ENCODE peak calls at places on chromosomes 13 and 19, in seven cellular contexts. Z is HFF-Myc, S is ascending aorta, Q is kidney epithelial cell, E is HAP-1, I is body of pancreas, B is upper lobe of left lung. C is an unnamed sample.

GRCh38 chr19:48997972-48998371 is 4.3 kb downstream of the RUVBL2 start:
- DNase-seq in Z (no peak), E (peak), I (peak), Q (no peak), B (no peak), S (no peak), C (no peak)

GRCh38 chr13:45314822-45315221 is 26.2 kb downstream of the TPT1 start:
- DNase-seq in S (no peak), B (no peak), E (no peak), Q (no peak), I (no peak), Z (no peak), C (peak)

GRCh38 chr19:19488041-19488874 is 27.1 kb downstream of the TSSK6 start:
- DNase-seq in I (peak), E (no peak), B (no peak), Z (no peak), S (no peak), Q (no peak), C (no peak)

GRCh38 chr13:53255795-53256194 is 227.2 kb downstream of the OLFM4 start:
- DNase-seq in B (no peak), Q (no peak), Z (no peak), E (no peak), I (no peak), S (no peak), C (no peak)

GRCh38 chr13:36432106-36432544 is at the start of gene CCNA1:
- DNase-seq in E (peak), Z (no peak), Q (no peak), B (no peak), I (peak), S (no peak), C (no peak)

GRCh38 chr13:114062341-114062740 is 70.1 kb downstream of the RASA3 start:
- DNase-seq in B (no peak), Q (no peak), Z (no peak), E (no peak), S (no peak), I (no peak), C (no peak)

GRCh38 chr19:34676697-34677385 is at the start of gene SCGB2B2:
- DNase-seq in E (no peak), I (no peak), S (peak), Q (no peak), B (no peak), Z (peak), C (no peak)

GRCh38 chr19:18871543-18871942 is 24.4 kb downstream of the CERS1 start:
- DNase-seq in Z (no peak), S (no peak), Q (no peak), I (no peak), B (no peak), E (no peak), C (no peak)

GRCh38 chr13:101523732-101524131 is 71.3 kb downstream of the ITGBL1 start:
- DNase-seq in I (no peak), S (peak), Q (peak), Z (peak), E (no peak), B (no peak), C (peak)

GRCh38 chr19:46862974-46863632 is 2.3 kb downstream of the ARHGAP35 start:
- DNase-seq in Q (no peak), B (no peak), E (no peak), I (no peak), S (no peak), Z (no peak), C (no peak)

GRCh38 chr19:2475018-2475701 is 767 bp upstream of the GADD45B start:
- DNase-seq in Q (no peak), Z (no peak), S (peak), E (peak), I (peak), B (peak), C (peak)

GRCh38 chr19:58346961-58347929 is 6.0 kb downstream of the A1BG start:
- DNase-seq in Q (no peak), Z (no peak), B (peak), I (peak), S (peak), E (peak), C (no peak)

GRCh38 chr13:33932765-33933406 is 114.9 kb downstream of the RFC3 start:
- DNase-seq in Z (no peak), B (no peak), Q (peak), E (peak), S (no peak), I (no peak), C (no peak)

GRCh38 chr19:18326772-18327171 is 3.9 kb upstream of the LSM4 start:
- DNase-seq in I (no peak), Q (no peak), E (no peak), Z (no peak), B (no peak), S (no peak), C (no peak)

GRCh38 chr13:67186985-67187569 is 43.1 kb downstream of the PCDH9 start:
- DNase-seq in E (no peak), Q (no peak), B (no peak), I (no peak), S (no peak), Z (no peak), C (no peak)

GRCh38 chr13:19862511-19863313 is 737 bp downstream of the ZMYM5 start:
- DNase-seq in Z (no peak), E (no peak), I (peak), S (peak), B (no peak), Q (no peak), C (peak)

GRCh38 chr19:2315818-2316353 is 7.9 kb upstream of the LINGO3 start:
- DNase-seq in I (peak), S (peak), Q (no peak), B (peak), Z (no peak), E (peak), C (peak)

GRCh38 chr13:32846556-32846955 is 169.7 kb upstream of the KL start:
- DNase-seq in Z (no peak), Q (no peak), I (no peak), B (no peak), S (no peak), E (no peak), C (no peak)

GRCh38 chr13:22121340-22121739 is 450.5 kb downstream of the FGF9 start:
- DNase-seq in B (no peak), Q (no peak), E (no peak), S (no peak), Z (no peak), I (no peak), C (no peak)

GRCh38 chr13:45303866-45304265 is 37.1 kb downstream of the TPT1 start:
- DNase-seq in I (no peak), E (no peak), Z (no peak), B (no peak), S (no peak), Q (no peak), C (no peak)

GRCh38 chr13:65095697-65096096 is 2134.4 kb downstream of the PCDH9 start:
- DNase-seq in Q (no peak), E (no peak), S (no peak), I (no peak), B (no peak), Z (no peak), C (no peak)

GRCh38 chr13:106104281-106104901 is 431.1 kb downstream of the EFNB2 start:
- DNase-seq in E (no peak), I (no peak), Q (peak), S (no peak), B (no peak), Z (no peak), C (no peak)

GRCh38 chr13:62920181-62920580 is 1504.5 kb upstream of the PCDH20 start:
- DNase-seq in Z (no peak), E (no peak), S (no peak), B (no peak), I (no peak), Q (no peak), C (no peak)

GRCh38 chr19:35226748-35227147 is 1.8 kb downstream of the FAM187B start:
- DNase-seq in I (no peak), E (no peak), Q (no peak), Z (no peak), S (no peak), B (no peak), C (peak)

GRCh38 chr13:48776396-48776795 is 122.7 kb downstream of the CYSLTR2 start:
- DNase-seq in I (no peak), S (no peak), B (no peak), Z (no peak), Q (no peak), E (no peak), C (no peak)

GRCh38 chr13:30572859-30573275 is 44.9 kb upstream of the USPL1 start:
- DNase-seq in I (no peak), S (no peak), Z (no peak), B (no peak), E (peak), Q (no peak), C (no peak)

GRCh38 chr13:79837741-79838450 is 356.9 kb downstream of the NDFIP2 start:
- DNase-seq in I (no peak), E (no peak), B (no peak), S (no peak), Z (no peak), Q (peak), C (no peak)

GRCh38 chr19:21580818-21581217 is 75.4 kb downstream of the ZNF429 start:
- DNase-seq in I (no peak), S (no peak), E (no peak), Z (no peak), B (no peak), Q (no peak), C (no peak)

GRCh38 chr13:40143559-40143958 is 488.1 kb downstream of the COG6 start:
- DNase-seq in E (no peak), S (no peak), Q (no peak), Z (no peak), B (no peak), I (no peak), C (no peak)

GRCh38 chr19:13037161-13037560 is 41.9 kb downstream of the NFIX start:
- DNase-seq in E (no peak), I (no peak), B (no peak), Q (no peak), S (peak), Z (no peak), C (no peak)

GRCh38 chr13:99434258-99434788 is 66.9 kb upstream of the TM9SF2 start:
- DNase-seq in S (no peak), I (no peak), B (no peak), E (no peak), Z (no peak), Q (no peak), C (no peak)

GRCh38 chr19:3687393-3687773 is 12.9 kb downstream of the PIP5K1C start:
- DNase-seq in S (no peak), B (no peak), I (no peak), Q (no peak), Z (no peak), E (no peak), C (no peak)
- H3K4me3 ChIP-seq in S (no peak), B (no peak), I (no peak), Q (no peak), Z (no peak), E (no peak), C (no peak)

GRCh38 chr19:41221514-41222205 is 2.6 kb downstream of the AXL start:
- DNase-seq in I (no peak), S (no peak), Q (no peak), Z (no peak), B (peak), E (no peak), C (no peak)

GRCh38 chr19:41225238-41226052 is 6.4 kb downstream of the AXL start:
- DNase-seq in S (peak), Q (peak), E (no peak), Z (peak), B (no peak), I (peak), C (peak)

GRCh38 chr19:41224632-41225031 is 5.6 kb downstream of the AXL start:
- DNase-seq in Z (no peak), I (no peak), S (no peak), Q (no peak), B (no peak), E (no peak), C (no peak)

GRCh38 chr19:41222240-41222639 is 3.2 kb downstream of the AXL start:
- DNase-seq in B (no peak), E (no peak), Z (no peak), I (no peak), Q (no peak), S (no peak), C (no peak)

GRCh38 chr19:41223431-41224234 is 4.6 kb downstream of the AXL start:
- DNase-seq in I (no peak), S (peak), B (no peak), E (no peak), Q (peak), Z (peak), C (no peak)
- H3K4me3 ChIP-seq in I (no peak), S (no peak), B (no peak), E (no peak), Q (no peak), Z (peak), C (no peak)

GRCh38 chr19:680287-681028 is 4.3 kb downstream of the FSTL3 start:
- DNase-seq in E (peak), I (peak), Q (peak), B (peak), Z (peak), S (peak), C (peak)

GRCh38 chr19:685457-685931 is 9.3 kb downstream of the FSTL3 start:
- DNase-seq in E (no peak), I (no peak), Z (no peak), Q (no peak), S (no peak), B (peak), C (no peak)

GRCh38 chr19:681029-681626 is 4.9 kb downstream of the FSTL3 start:
- DNase-seq in B (peak), Q (no peak), E (peak), S (peak), I (peak), Z (no peak), C (peak)

GRCh38 chr19:681638-682037 is 5.4 kb downstream of the FSTL3 start:
- DNase-seq in E (no peak), I (no peak), B (no peak), Q (no peak), S (no peak), Z (no peak), C (no peak)

DNA sequence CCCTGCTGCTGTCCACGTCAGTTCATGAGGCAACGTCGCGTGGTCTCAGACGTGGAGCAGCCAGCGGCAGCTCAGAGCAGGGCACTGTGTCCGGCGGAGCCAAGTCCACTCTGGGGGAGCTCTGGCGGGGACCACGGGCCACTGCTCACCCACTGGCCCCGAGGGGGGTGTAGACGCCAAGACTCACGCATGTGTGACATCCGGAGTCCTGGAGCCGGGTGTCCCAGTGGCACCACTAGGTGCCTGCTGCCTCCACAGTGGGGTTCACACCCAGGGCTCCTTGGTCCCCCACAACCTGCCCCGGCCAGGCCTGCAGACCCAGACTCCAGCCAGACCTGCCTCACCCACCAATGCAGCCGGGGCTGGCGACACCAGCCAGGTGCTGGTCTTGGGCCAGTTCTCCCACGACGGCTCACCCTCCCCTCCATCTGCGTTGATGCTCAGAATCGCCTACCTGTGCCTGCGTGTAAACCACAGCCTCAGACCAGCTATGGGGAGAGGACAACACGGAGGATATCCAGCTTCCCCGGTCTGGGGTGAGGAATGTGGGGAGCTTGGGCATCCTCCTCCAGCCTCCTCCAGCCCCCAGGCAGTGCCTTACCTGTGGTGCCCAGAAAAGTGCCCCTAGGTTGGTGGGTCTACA is 6.6 kb downstream of the FSTL3 start:
- DNase-seq in Z (no peak), I (no peak), S (no peak), B (peak), E (no peak), Q (no peak), C (no peak)
- H3K4me3 ChIP-seq in Z (no peak), I (no peak), S (no peak), B (no peak), E (no peak), Q (no peak), C (no peak)

GRCh38 chr19:37160153-37160552 is 12.3 kb downstream of the ZNF585A start:
- DNase-seq in Z (no peak), S (no peak), Q (no peak), E (no peak), I (no peak), B (no peak), C (no peak)
- H3K4me3 ChIP-seq in Z (no peak), S (no peak), Q (no peak), E (no peak), I (no peak), B (no peak), C (no peak)

DNA sequence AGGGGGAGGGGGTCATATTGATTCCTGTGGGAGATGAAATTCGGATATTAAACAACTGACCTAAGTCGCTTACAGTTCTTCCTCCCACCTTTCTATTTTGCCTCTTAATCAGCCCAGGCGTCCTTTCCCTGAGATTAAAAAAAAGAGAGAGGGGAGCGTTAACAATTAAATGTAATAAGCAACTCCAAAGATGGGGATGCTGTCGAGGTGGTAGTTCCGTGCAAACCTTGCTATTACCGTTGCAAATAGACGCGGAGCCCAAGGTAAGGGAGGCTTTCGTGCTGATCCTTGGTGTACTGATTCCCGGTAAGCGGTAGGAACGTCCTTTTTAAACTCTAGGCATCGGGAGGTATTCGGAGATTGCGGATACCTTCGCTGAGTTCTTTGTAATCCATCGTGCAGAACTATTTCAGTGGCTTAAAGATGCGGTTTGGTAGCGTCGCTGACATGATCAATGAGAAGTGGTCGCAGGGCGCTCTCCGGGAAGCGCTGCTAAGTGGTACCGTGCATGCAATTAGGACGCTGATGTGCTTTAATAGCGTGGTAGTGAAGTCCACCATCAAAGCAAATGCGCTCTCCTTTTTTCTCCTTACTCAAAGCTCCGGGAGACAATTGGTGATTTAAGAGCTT is 3.1 kb downstream of the SLITRK5 start:
- DNase-seq in S (no peak), I (no peak), B (no peak), Z (no peak), E (no peak), Q (no peak), C (no peak)
- H3K4me3 ChIP-seq in S (no peak), I (no peak), B (no peak), Z (no peak), E (peak), Q (peak), C (no peak)

GRCh38 chr19:6719540-6719861 is 949 bp downstream of the C3 start:
- DNase-seq in Q (no peak), Z (no peak), I (no peak), B (no peak), E (no peak), S (no peak), C (no peak)

GRCh38 chr19:6718111-6718740 is 2.2 kb downstream of the C3 start:
- DNase-seq in Z (no peak), E (peak), Q (no peak), S (no peak), I (no peak), B (peak), C (no peak)

GRCh38 chr19:6717441-6717971 is 2.9 kb downstream of the C3 start:
- DNase-seq in I (no peak), B (no peak), Z (no peak), S (no peak), E (no peak), Q (no peak), C (no peak)

GRCh38 chr19:6719992-6720368 is 470 bp downstream of the C3 start:
- DNase-seq in S (no peak), I (no peak), E (no peak), B (no peak), Q (no peak), Z (no peak), C (no peak)

GRCh38 chr19:6718741-6719539 is 1.5 kb downstream of the C3 start:
- DNase-seq in S (no peak), B (peak), Z (no peak), E (no peak), I (peak), Q (no peak), C (no peak)
- H3K4me3 ChIP-seq in S (no peak), B (no peak), Z (no peak), E (no peak), I (no peak), Q (no peak), C (no peak)